ENCODE peak calls at places on chromosomes 5 and 9, in six cellular contexts. P is CD4-positive, CD25-positive, alpha-beta regulatory T cell; X is mesendoderm; F is NCI-H460; V is pancreas; Q is endodermal cell. Y is an unnamed sample.

GRCh38 chr9:36603006-36603405 is 30.3 kb downstream of the MELK start:
- DNase-seq in V (no peak), Q (no peak), F (no peak), P (no peak), X (no peak), Y (no peak)

GRCh38 chr5:154384480-154385235 is 61.1 kb upstream of the SAP30L start:
- DNase-seq in P (no peak), V (no peak), X (peak; percentile 83), F (no peak), Q (peak; percentile 85), Y (no peak)

GRCh38 chr5:66361070-66361469 is 217.0 kb downstream of the SREK1 start:
- DNase-seq in P (no peak), Q (no peak), V (no peak), X (no peak), F (no peak), Y (no peak)

GRCh38 chr9:34001308-34001707 is 47.4 kb downstream of the UBAP2 start:
- DNase-seq in X (no peak), F (no peak), P (no peak), Q (no peak), V (no peak), Y (no peak)

GRCh38 chr9:22144226-22144625 is 135.1 kb upstream of the CDKN2B start:
- DNase-seq in X (no peak), V (no peak), Q (no peak), P (no peak), F (no peak), Y (no peak)

GRCh38 chr5:149937610-149938009 is 7.0 kb downstream of the PDE6A start:
- DNase-seq in Q (no peak), P (no peak), X (no peak), F (no peak), V (no peak), Y (no peak)

GRCh38 chr5:55540024-55540423 is 5.3 kb upstream of the PLPP1 start:
- DNase-seq in Q (no peak), F (no peak), P (no peak), X (no peak), V (no peak), Y (no peak)

GRCh38 chr5:176360894-176361436 is 599 bp downstream of the KIAA1191 start:
- DNase-seq in X (peak; percentile 50), V (no peak), P (no peak), Q (no peak), F (no peak), Y (no peak)

GRCh38 chr5:116237917-116238502 is 153.2 kb downstream of the COMMD10 start:
- DNase-seq in V (no peak), X (no peak), P (no peak), Q (no peak), F (no peak), Y (no peak)

GRCh38 chr5:10172242-10172641 is 77.4 kb downstream of the ATPSCKMT start:
- DNase-seq in Q (no peak), F (no peak), P (no peak), V (no peak), X (no peak), Y (no peak)

GRCh38 chr5:169100735-169101075 is 200.2 kb downstream of the SLIT3 start:
- DNase-seq in P (no peak), F (no peak), V (no peak), X (peak; percentile 80), Q (peak; percentile 89), Y (no peak)

GRCh38 chr5:32505718-32506117 is 61.2 kb upstream of the ZFR start:
- DNase-seq in V (no peak), P (no peak), X (no peak), Q (no peak), F (no peak), Y (no peak)

GRCh38 chr5:174601937-174602336 is 122.4 kb upstream of the MSX2 start:
- DNase-seq in X (peak; percentile 71), Q (no peak), F (no peak), P (no peak), V (no peak), Y (no peak)

GRCh38 chr9:132283165-132283564 is 71.6 kb downstream of the SETX start:
- DNase-seq in Q (no peak), V (no peak), F (no peak), X (no peak), P (no peak), Y (no peak)

GRCh38 chr5:68251386-68251785 is 35.8 kb downstream of the PIK3R1 start:
- DNase-seq in F (no peak), V (no peak), Q (peak; percentile 65), X (peak; percentile 51), P (peak; percentile 32), Y (no peak)

GRCh38 chr9:128729302-128729701 is 5.4 kb upstream of the ZDHHC12 start:
- DNase-seq in P (no peak), Q (peak; percentile 64), X (no peak), F (no peak), V (no peak), Y (no peak)

GRCh38 chr5:69024241-69024651 is 69.6 kb upstream of the SLC30A5 start:
- DNase-seq in X (peak; percentile 68), P (peak; percentile 15), Q (peak; percentile 58), V (no peak), F (peak; percentile 30), Y (no peak)

GRCh38 chr9:112003538-112003937 is 106.9 kb downstream of the UGCG start:
- DNase-seq in F (no peak), Q (no peak), V (no peak), X (no peak), P (no peak), Y (no peak)

GRCh38 chr5:133664422-133664821 is 52.1 kb upstream of the FSTL4 start:
- DNase-seq in X (no peak), Q (peak; percentile 10), V (no peak), P (no peak), F (peak; percentile 16), Y (peak; percentile 10)

GRCh38 chr5:171493646-171494393 is 74.4 kb downstream of the FGF18 start:
- DNase-seq in Q (no peak), V (no peak), X (no peak), F (no peak), P (no peak), Y (no peak)

GRCh38 chr9:127417130-127418036 is 6.8 kb upstream of the ZNF79 start:
- DNase-seq in P (no peak), F (no peak), X (no peak), V (no peak), Q (no peak), Y (no peak)

GRCh38 chr5:168118042-168118668 is 173.3 kb upstream of the WWC1 start:
- DNase-seq in F (no peak), Q (peak; percentile 59), P (no peak), V (no peak), X (no peak), Y (no peak)

Y was measured in lung.